ENCODE peak calls at places on chromosome 19, in six cellular contexts. J is CD4-positive, CD25-positive, alpha-beta regulatory T cell; V is fibroblast of the aortic adventitia; D is choroid plexus epithelial cell; N is transverse colon; L is AG10803. A is an unnamed sample.
A peak's percentile ranks its signal among the peaks of the same experiment; 100 is the strongest.

GRCh38 chr19:42351079-42351735 is 25.8 kb downstream of the MEGF8 start:
- DNase-seq in J (no peak), L (no peak), N (no peak), V (no peak), D (no peak), A (no peak)

GRCh38 chr19:16216744-16217670 is 19.3 kb downstream of the AP1M1 start:
- DNase-seq in V (no peak), N (no peak), J (no peak), L (no peak), D (no peak), A (no peak)

GRCh38 chr19:43711751-43712355 is 4.0 kb upstream of the IRGC start:
- DNase-seq in V (no peak), L (no peak), J (no peak), D (no peak), N (peak; percentile 28), A (no peak)

GRCh38 chr19:55619264-55619663 is 5.1 kb downstream of the ZNF784 start:
- DNase-seq in V (peak; percentile 38), L (peak; percentile 80), N (no peak), D (peak; percentile 45), J (no peak), A (no peak)

GRCh38 chr19:6047741-6048231 is 62.5 kb downstream of the RFX2 start:
- DNase-seq in D (peak; percentile 63), J (no peak), N (no peak), V (peak; percentile 69), L (peak; percentile 47), A (peak; percentile 56)

GRCh38 chr19:54461201-54462071 is 2.1 kb downstream of the LENG9 start:
- DNase-seq in D (peak; percentile 42), L (no peak), J (no peak), V (no peak), N (no peak), A (peak; percentile 57)

GRCh38 chr19:58351558-58351878 is 1.8 kb downstream of the A1BG start:
- DNase-seq in D (no peak), J (no peak), N (no peak), L (no peak), V (no peak), A (no peak)

GRCh38 chr19:55939206-55939605 is 7.1 kb upstream of the NLRP13 start:
- DNase-seq in J (no peak), D (no peak), L (no peak), N (no peak), V (no peak), A (no peak)

GRCh38 chr19:42528354-42529247 is at the start of gene CEACAM1:
- DNase-seq in D (peak; percentile 23), L (no peak), J (peak; percentile 19), N (peak; percentile 84), V (no peak), A (peak; percentile 38)

GRCh38 chr19:52626915-52627314 is 11.2 kb downstream of the ZNF83 start:
- DNase-seq in V (no peak), N (no peak), L (no peak), D (no peak), J (no peak), A (no peak)

GRCh38 chr19:4597975-4598671 is 38.6 kb upstream of the SEMA6B start:
- DNase-seq in J (peak; percentile 35), N (peak; percentile 40), V (no peak), L (no peak), D (no peak), A (no peak)

GRCh38 chr19:32539240-32539916 is 41.6 kb upstream of the PDCD5 start:
- DNase-seq in J (no peak), V (no peak), N (no peak), L (no peak), D (no peak), A (no peak)

GRCh38 chr19:8827277-8827676 is 4.8 kb downstream of the ZNF558 start:
- DNase-seq in V (no peak), L (no peak), N (no peak), D (no peak), J (no peak), A (no peak)

GRCh38 chr19:8835446-8835845 is 3.3 kb downstream of the MBD3L1 start:
- DNase-seq in N (no peak), J (no peak), V (no peak), D (no peak), L (no peak), A (no peak)

GRCh38 chr19:8832132-8833021 is at the start of the genes MBD3L1 and ZNF558:
- DNase-seq in L (peak; percentile 98), N (peak; percentile 98), D (peak; percentile 99), J (peak; percentile 98), V (peak; percentile 97), A (peak; percentile 98)

GRCh38 chr19:8831832-8832131 is 322 bp downstream of the ZNF558 start:
- DNase-seq in V (no peak), J (no peak), N (no peak), L (no peak), D (no peak), A (no peak)

DNA sequence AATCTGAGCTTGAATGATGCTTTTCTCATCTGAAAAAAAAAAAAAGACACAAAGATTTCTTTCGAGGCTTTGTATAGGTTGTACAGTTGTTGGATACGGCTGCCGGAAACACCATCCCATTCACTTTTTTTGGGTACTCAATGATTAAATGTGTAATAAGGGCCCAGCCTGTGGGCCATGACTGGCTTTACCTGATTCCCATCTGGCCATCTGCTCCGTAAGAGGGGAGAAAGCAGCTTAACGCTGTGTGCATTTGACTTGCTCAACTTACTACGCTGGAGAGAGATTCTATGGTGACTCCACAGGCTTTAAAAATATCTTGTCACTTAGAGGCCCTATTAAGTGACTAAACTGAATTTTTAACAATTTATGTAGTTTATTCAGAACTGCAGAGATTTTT is 731 bp downstream of the ZNF558 start:
- DNase-seq in D (peak; percentile 23), N (no peak), L (no peak), V (no peak), J (no peak), A (no peak)
- H3K4me3 ChIP-seq in D (peak overlapping the region; percentile 85), N (no peak overlapping the region), L (peak overlapping the region; percentile 83), V (peak overlapping the region; percentile 79), J (peak overlapping the region; percentile 78), A (peak overlapping the region; percentile 81)

GRCh38 chr19:1020868-1021425 is at the start of gene TMEM259:
- DNase-seq in N (peak; percentile 98), D (peak; percentile 98), V (peak; percentile 98), J (peak; percentile 96), L (peak; percentile 97), A (peak; percentile 98)
- H3K4me3 ChIP-seq in N (peak within 1 kb of the TSS; percentile 46), D (peak within 1 kb of the TSS; percentile 90), V (peak within 1 kb of the TSS; percentile 87), J (peak within 1 kb of the TSS; percentile 67), L (peak within 1 kb of the TSS; percentile 92), A (peak within 1 kb of the TSS; percentile 90)

GRCh38 chr19:30668521-30669155 is 296.5 kb downstream of the ZNF536 start:
- DNase-seq in L (no peak), D (no peak), N (no peak), J (no peak), V (no peak), A (no peak)

GRCh38 chr19:30666301-30666803 is 294.2 kb downstream of the ZNF536 start:
- DNase-seq in D (peak; percentile 49), L (peak; percentile 15), J (peak; percentile 24), N (peak; percentile 46), V (peak; percentile 29), A (peak; percentile 29)

GRCh38 chr19:30667746-30668145 is 295.6 kb downstream of the ZNF536 start:
- DNase-seq in D (no peak), L (no peak), J (no peak), V (no peak), N (no peak), A (no peak)

GRCh38 chr19:30665449-30665848 is 293.3 kb downstream of the ZNF536 start:
- DNase-seq in J (no peak), V (no peak), L (no peak), D (no peak), N (no peak), A (no peak)

DNA sequence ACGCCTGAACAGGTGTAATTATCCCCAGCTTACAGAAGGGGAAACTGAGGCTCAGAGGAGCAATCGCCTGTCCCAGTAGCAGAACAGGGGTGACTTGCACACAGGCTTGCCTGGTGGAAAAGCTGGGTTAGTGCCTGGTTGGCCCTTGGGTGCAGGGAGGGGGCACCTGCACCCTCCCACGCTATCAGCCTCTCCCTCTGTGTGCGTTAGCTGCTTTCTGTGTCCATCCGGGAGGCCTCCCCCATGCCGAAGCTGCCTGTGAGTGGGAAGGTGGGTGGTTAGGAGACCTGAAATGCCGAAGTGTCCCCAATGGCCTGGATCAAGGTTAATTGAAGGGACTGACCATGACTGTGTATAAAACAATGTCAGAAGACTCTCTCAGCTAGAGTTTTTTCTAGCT is 295.0 kb downstream of the ZNF536 start:
- DNase-seq in D (no peak), L (no peak), J (no peak), V (no peak), N (no peak), A (no peak)
- H3K4me3 ChIP-seq in D (no peak overlapping the region), L (no peak overlapping the region), J (no peak overlapping the region), V (no peak overlapping the region), N (no peak overlapping the region), A (no peak overlapping the region)

GRCh38 chr19:38778733-38779132 is 5.4 kb upstream of the LGALS7 start:
- DNase-seq in N (no peak), V (no peak), L (no peak), D (no peak), J (no peak), A (no peak)
- H3K4me3 ChIP-seq in N (no peak overlapping the region), V (no peak overlapping the region), L (no peak overlapping the region), D (no peak overlapping the region), J (no peak overlapping the region), A (no peak overlapping the region)

DNA sequence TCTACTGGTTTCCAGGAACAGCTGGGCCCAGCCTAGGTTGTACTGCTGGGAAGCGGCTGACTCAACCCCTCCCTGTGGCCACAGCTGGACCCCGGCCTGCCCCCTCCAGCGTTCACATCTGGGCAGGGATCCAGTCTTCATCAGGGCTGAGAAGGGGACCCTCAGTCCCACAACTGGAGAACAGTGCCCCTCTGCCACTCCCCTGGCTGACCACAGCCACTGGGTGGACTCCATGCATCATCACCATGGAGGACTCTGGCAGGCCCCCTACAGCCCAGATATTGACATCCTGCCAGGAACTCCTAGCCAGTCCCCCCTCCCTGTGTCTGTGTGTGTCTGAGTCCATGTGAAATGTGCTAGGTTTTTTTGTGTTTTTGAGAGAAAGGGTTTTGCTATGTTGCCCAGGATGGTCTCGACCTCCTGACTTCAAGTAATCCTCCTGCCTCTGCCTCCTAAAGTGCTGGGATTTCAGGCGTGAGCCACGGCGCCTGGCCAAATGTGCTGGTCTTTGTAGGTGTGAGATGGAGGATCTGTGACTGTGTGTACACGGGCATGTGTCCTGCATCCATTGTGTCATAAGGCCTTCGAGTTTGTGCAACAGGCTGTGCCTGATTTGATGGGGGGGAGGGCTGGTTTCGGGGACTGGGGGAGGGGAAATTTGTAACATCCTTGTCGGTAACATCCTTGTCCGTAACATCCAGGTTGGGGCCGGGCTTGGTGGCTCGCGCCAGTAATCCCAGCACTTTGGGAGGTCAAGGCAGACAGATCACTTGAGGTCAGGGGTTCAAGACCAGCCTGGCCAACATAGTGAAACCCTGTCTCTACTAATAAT is 4.0 kb upstream of the HOOK2 start:
- DNase-seq in L (peak; percentile 76), V (peak; percentile 95), N (peak; percentile 46), D (peak; percentile 97), J (no peak), A (peak; percentile 95)
- H3K4me3 ChIP-seq in L (peak overlapping the region; percentile 80), V (peak overlapping the region; percentile 77), N (no peak overlapping the region), D (peak overlapping the region; percentile 70), J (no peak overlapping the region), A (peak overlapping the region; percentile 78)

DNA sequence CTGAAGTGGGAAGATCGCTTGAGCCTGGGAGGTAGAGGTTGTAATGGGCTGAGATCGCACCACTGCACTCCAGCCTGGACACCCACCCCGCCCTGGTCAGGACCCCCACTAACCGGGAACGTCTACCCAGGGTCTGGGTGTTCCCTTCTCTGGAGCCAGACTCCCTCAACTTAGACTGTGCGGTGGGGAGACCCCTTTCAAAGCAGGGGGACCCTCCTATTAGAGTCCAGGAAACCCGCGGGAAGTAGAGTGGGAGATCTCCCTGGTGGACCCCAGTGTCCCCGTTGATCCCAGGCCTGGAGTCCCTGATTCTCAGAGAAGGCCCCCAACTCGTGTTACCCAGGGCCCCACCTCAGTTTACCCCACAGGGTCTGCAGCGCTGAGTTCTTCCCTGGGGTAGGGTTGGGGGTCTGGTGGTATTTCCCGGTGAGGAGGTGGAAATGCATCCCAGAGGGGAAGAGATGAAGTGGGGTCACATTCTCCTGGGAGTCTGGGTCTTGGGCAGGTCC is 6.1 kb upstream of the ARRDC2 start:
- DNase-seq in L (no peak), D (no peak), V (no peak), J (no peak), N (no peak), A (no peak)
- H3K4me3 ChIP-seq in L (peak overlapping the region; percentile 68), D (peak overlapping the region; percentile 70), V (peak overlapping the region; percentile 77), J (peak overlapping the region; percentile 81), N (peak overlapping the region; percentile 83), A (peak overlapping the region; percentile 70)

A was measured in fibroblast of pulmonary artery.